ENCODE peak calls at places on chromosome 15, in five cellular contexts. R is IMR-90, V is ovary, T is sigmoid colon, M is Peyer's patch. E is an unnamed sample. For H3K4me1, the result is how much of the 10 kb centered on the place peaks cover.

GRCh38 chr15:101188517-101189340 is 63.1 kb downstream of the CHSY1 start:
- DNase-seq in V (peak), R (peak), M (no peak), T (no peak), E (no peak)

GRCh38 chr15:77607111-77607893 is 25.4 kb downstream of the LINGO1 start:
- DNase-seq in T (no peak), V (no peak), R (peak), M (no peak), E (no peak)

GRCh38 chr15:48388017-48388936 is 57.0 kb downstream of the DUT start:
- DNase-seq in T (no peak), V (no peak), M (no peak), R (peak), E (no peak)

GRCh38 chr15:69551391-69552056 is 98.9 kb downstream of the RPLP1 start:
- DNase-seq in R (no peak), M (no peak), T (no peak), V (no peak), E (no peak)

GRCh38 chr15:62253294-62253693 is 88.2 kb upstream of the C2CD4B start:
- DNase-seq in V (no peak), R (no peak), T (no peak), M (no peak), E (no peak)

GRCh38 chr15:73677146-73677607 is 7.0 kb upstream of the CD276 start:
- DNase-seq in R (peak), M (peak), V (peak), T (peak), E (peak)

GRCh38 chr15:60519218-60519617 is 40.3 kb upstream of the ICE2 start:
- DNase-seq in M (no peak), T (no peak), V (no peak), R (peak), E (no peak)

GRCh38 chr15:90161946-90162345 is 39.2 kb upstream of the SEMA4B start:
- DNase-seq in M (peak), V (no peak), T (no peak), R (no peak), E (no peak)

GRCh38 chr15:63800245-63800644 is 33.5 kb downstream of the HERC1 start:
- DNase-seq in R (no peak), M (no peak), V (no peak), T (no peak), E (no peak)

GRCh38 chr15:39667382-39668127 is 86.7 kb downstream of the THBS1 start:
- DNase-seq in R (no peak), T (no peak), M (no peak), V (no peak), E (no peak)

GRCh38 chr15:85620321-85621044 is 174.2 kb downstream of the KLHL25 start:
- DNase-seq in V (no peak), T (no peak), M (no peak), R (peak), E (no peak)
- H3K4me1 ChIP-seq in V (under half), T (half or more), M (under half), R (under half), E (half or more)

GRCh38 chr15:31434418-31435255 is 108.0 kb downstream of the KLF13 start:
- DNase-seq in M (peak), R (peak), V (no peak), T (peak), E (peak)
- TF ChIP-seq POLR2A in M (no peak), R (no peak), V (no peak), T (no peak), E (no peak)

GRCh38 chr15:36218322-36218721 is 361.1 kb upstream of the CDIN1 start:
- DNase-seq in T (no peak), R (no peak), V (no peak), M (no peak), E (no peak)

DNA sequence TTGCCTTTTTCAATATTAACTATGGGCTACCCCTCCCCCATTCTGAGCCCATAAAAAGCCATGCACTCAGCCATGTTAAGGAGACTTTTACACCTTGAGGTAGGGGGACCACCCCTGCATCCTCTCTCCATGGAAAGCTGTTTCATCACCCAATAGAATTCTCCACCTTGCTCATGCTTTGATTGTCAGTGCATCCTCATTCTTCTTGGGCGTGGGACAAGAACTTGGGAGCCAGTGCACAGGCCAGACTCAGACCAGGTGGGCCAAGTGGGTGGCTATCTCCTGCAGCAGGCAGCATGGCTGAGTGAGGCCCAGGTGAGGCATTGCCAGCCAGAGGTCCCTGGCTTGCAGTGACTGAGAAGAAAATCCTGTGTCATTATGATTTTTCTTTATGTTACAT is 357.4 kb upstream of the CDIN1 start:
- DNase-seq in T (no peak), M (no peak), V (no peak), R (no peak), E (no peak)
- TF ChIP-seq CTCF in T (no peak), M (no peak), V (no peak), R (no peak), E (no peak)

GRCh38 chr15:67079361-67079760 is 14.0 kb downstream of the SMAD3 start:
- DNase-seq in R (peak), T (no peak), V (no peak), M (no peak), E (no peak)
- H3K4me1 ChIP-seq in R (half or more), T (under half), V (under half), M (half or more), E (half or more)

GRCh38 chr15:26087395-26087794 is 224.3 kb upstream of the ATP10A start:
- DNase-seq in V (no peak), T (no peak), R (peak), M (no peak), E (no peak)

GRCh38 chr15:26081758-26082068 is 218.6 kb upstream of the ATP10A start:
- DNase-seq in R (no peak), T (no peak), M (no peak), V (no peak), E (no peak)

GRCh38 chr15:26082833-26083174 is 219.7 kb upstream of the ATP10A start:
- DNase-seq in V (no peak), R (no peak), M (no peak), T (no peak), E (peak)

GRCh38 chr15:26083457-26084350 is 220.6 kb upstream of the ATP10A start:
- DNase-seq in R (no peak), T (no peak), M (no peak), V (no peak), E (no peak)

DNA sequence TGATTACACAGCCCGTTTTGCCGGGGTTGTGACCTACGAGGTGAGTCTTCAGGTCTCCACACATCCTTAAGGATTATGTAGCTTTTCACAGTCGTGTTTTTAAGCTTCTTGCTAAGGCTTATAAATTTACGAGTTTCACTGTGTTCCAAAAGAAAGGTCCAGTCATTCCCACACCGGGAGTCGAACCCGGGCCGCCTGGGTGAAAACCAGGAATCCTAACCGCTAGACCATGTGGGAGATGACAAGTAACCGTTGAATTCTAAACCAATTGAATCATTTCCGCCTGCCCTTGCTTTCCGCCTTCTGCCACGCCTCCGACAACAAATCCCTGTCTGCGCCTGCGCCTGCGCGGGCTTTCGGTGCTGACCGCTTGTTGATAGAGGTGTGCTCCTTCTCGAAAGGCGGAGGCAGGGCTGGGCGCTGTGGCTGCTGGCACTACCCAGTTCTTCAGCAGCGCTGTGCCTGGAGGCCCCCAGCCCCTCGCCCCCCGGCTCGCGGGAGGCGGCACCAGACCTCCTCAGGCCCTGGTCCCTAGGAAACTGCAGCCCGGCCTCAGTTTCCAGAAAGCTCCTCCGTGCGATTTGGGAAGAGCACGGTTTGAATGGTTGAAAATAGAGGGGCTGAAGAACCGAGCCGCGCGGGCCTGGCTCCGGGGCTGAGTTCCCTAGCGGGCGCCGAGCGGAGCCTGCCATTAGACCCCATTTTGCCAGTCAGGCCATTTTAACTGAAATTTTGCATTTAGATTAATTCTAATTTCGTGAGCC is 219.1 kb upstream of the ATP10A start:
- DNase-seq in V (peak), M (peak), T (peak), R (peak), E (peak)
- TF ChIP-seq POLR2A in V (peak), M (peak), T (peak), R (no peak), E (peak)

DNA sequence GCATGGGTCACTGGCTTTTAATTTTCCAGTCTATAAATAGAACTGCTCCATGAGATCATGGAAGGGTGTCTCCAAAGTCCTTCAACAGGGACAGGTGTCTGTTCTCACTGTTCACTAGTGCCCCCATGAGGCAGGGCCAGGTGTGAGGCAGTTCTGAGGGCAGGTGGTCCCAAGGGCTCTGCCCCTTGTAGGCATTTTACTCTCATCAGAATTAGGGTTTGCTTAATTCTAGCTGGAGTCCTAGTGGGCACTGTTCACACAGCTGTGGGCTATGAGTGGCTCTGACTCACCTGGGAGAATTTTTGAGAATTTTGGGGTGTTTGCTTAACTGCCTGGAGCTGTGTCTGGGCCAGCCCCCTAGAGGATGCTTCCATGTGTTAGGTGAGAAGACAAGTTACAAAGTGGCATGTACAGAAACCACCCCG is 248.0 kb upstream of the LYSMD4 start:
- DNase-seq in T (no peak), R (no peak), V (no peak), M (no peak), E (no peak)
- TF ChIP-seq CTCF in T (no peak), R (no peak), V (no peak), M (no peak), E (no peak)

E was measured in body of pancreas.